ENCODE peak calls at places on chromosomes 7 and 10, in six cellular contexts. V is astrocyte of the cerebellum; I is stimulated activated CD8-positive, alpha-beta memory T cell treated with anti-CD3 and anti-CD28 coated beads, Interleukin-7, amount 100 ng/mL, for 24 hours; L is AG08395; M is putamen; R is CD8-positive, alpha-beta memory T cell. D is an unnamed sample.

GRCh38 chr10:28171468-28172235 is 131.2 kb downstream of the MPP7 start:
- DNase-seq in L (no peak), R (no peak), I (no peak), M (no peak), V (no peak), D (no peak)

GRCh38 chr10:74746813-74747212 is 79.6 kb upstream of the KAT6B start:
- DNase-seq in M (no peak), R (no peak), V (no peak), L (peak), I (no peak), D (no peak)

GRCh38 chr7:151982806-151983205 is 26.6 kb downstream of the GALNTL5 start:
- DNase-seq in R (no peak), L (no peak), M (no peak), I (no peak), V (no peak), D (no peak)

GRCh38 chr10:122165914-122166313 is 105.2 kb upstream of the BTBD16 start:
- DNase-seq in I (no peak), L (no peak), M (no peak), V (no peak), R (no peak), D (no peak)

GRCh38 chr10:93565421-93565820 is 1.0 kb upstream of the FFAR4 start:
- DNase-seq in L (no peak), I (no peak), R (no peak), M (no peak), V (no peak), D (no peak)

GRCh38 chr10:71837085-71837827 is 13.8 kb downstream of the PSAP start:
- DNase-seq in R (peak), I (no peak), M (no peak), L (no peak), V (no peak), D (no peak)

GRCh38 chr10:84140036-84140379 is 699 bp downstream of the GHITM start:
- DNase-seq in R (no peak), M (no peak), I (no peak), V (no peak), L (peak), D (no peak)

GRCh38 chr10:103021897-103022286 is 103.8 kb downstream of the CNNM2 start:
- DNase-seq in M (no peak), R (no peak), L (no peak), I (no peak), V (no peak), D (peak)

GRCh38 chr10:75379234-75379724 is 22.3 kb downstream of the ZNF503 start:
- DNase-seq in V (no peak), I (no peak), L (no peak), R (no peak), M (no peak), D (no peak)

GRCh38 chr7:70776627-70777101 is 355.3 kb upstream of the GALNT17 start:
- DNase-seq in I (no peak), M (peak), R (no peak), L (peak), V (peak), D (no peak)

GRCh38 chr7:2301510-2301860 is 12.8 kb downstream of the SNX8 start:
- DNase-seq in I (no peak), R (no peak), M (no peak), L (no peak), V (no peak), D (no peak)

GRCh38 chr10:624605-625334 is 64.7 kb downstream of the DIP2C start:
- DNase-seq in L (no peak), I (no peak), M (peak), R (no peak), V (peak), D (peak)

GRCh38 chr10:120946497-120946896 is 95.3 kb downstream of the WDR11 start:
- DNase-seq in V (no peak), M (no peak), I (no peak), L (no peak), R (no peak), D (no peak)

GRCh38 chr10:28571265-28571664 is 38.3 kb downstream of the WAC start:
- DNase-seq in R (no peak), V (no peak), I (no peak), L (no peak), M (no peak), D (no peak)

GRCh38 chr10:92419740-92420553 is 129.0 kb downstream of the MARCHF5 start:
- DNase-seq in M (no peak), I (no peak), V (no peak), R (no peak), L (no peak), D (no peak)

GRCh38 chr7:151168022-151168786 is 710 bp upstream of the GBX1 start:
- DNase-seq in L (peak), V (no peak), R (peak), M (no peak), I (peak), D (no peak)

GRCh38 chr10:47030191-47030698 is 119.0 kb downstream of the PTPN20 start:
- DNase-seq in M (no peak), L (no peak), R (no peak), V (no peak), I (no peak), D (no peak)

GRCh38 chr7:1364068-1364905 is 95.0 kb downstream of the MICALL2 start:
- DNase-seq in L (no peak), M (no peak), R (no peak), I (no peak), V (no peak), D (no peak)

GRCh38 chr7:17299477-17299991 is 1.1 kb downstream of the AHR start:
- DNase-seq in M (peak), I (no peak), R (no peak), L (no peak), V (no peak), D (no peak)

GRCh38 chr10:34916368-34916767 is 101.3 kb upstream of the PARD3 start:
- DNase-seq in L (peak), V (peak), R (no peak), I (no peak), M (peak), D (peak)

GRCh38 chr7:34135924-34136323 is 230.6 kb downstream of the BMPER start:
- DNase-seq in M (no peak), R (no peak), I (no peak), L (no peak), V (no peak), D (no peak)

GRCh38 chr10:128052696-128053095 is 73.5 kb downstream of the MKI67 start:
- DNase-seq in M (no peak), R (no peak), V (no peak), I (no peak), L (no peak), D (no peak)

GRCh38 chr7:48454750-48455192 is 283.5 kb downstream of the ABCA13 start:
- DNase-seq in V (no peak), L (no peak), M (no peak), I (no peak), R (no peak), D (no peak)

GRCh38 chr10:34889004-34889869 is 74.1 kb upstream of the PARD3 start:
- DNase-seq in V (no peak), L (no peak), R (no peak), I (no peak), M (no peak), D (no peak)

GRCh38 chr10:71981024-71981867 is 17.1 kb downstream of the CHST3 start:
- DNase-seq in M (peak), I (no peak), V (no peak), R (no peak), L (no peak), D (no peak)

GRCh38 chr10:3836222-3836820 is 51.3 kb upstream of the KLF6 start:
- DNase-seq in I (no peak), V (no peak), M (no peak), R (no peak), L (no peak), D (no peak)

GRCh38 chr10:69684020-69684980 is 54.3 kb downstream of the FAM241B start:
- DNase-seq in M (no peak), V (no peak), L (peak), R (no peak), I (no peak), D (no peak)

GRCh38 chr7:70183278-70183677 is 585.0 kb downstream of the AUTS2 start:
- DNase-seq in L (no peak), R (no peak), V (no peak), M (no peak), I (no peak), D (no peak)

D was measured in non-pigmented ciliary epithelial cell.